ENCODE peak calls at places on chromosomes 13 and 19, in seven cellular contexts. D is hepatic stellate cell; Y is ELR; N is central memory CD4-positive, alpha-beta T cell; P is NCI-H748 treated with DMSO at 0.1 percent for 48 hours; R is stimulated activated CD8-positive, alpha-beta memory T cell treated with anti-CD3 and anti-CD28 coated beads, Interleukin-15, amount 100 ng/mL, for 4 hours; F is fibroblast of pulmonary artery. K is an unnamed sample.

GRCh38 chr19:11091343-11092153 is 2.3 kb downstream of the LDLR start:
- DNase-seq in Y (peak), R (no peak), F (peak), P (peak), D (peak), N (peak), K (peak)

GRCh38 chr19:10517760-10518443 is 655 bp upstream of the S1PR5 start:
- DNase-seq in Y (peak), F (peak), N (no peak), P (peak), D (peak), R (no peak), K (peak)

GRCh38 chr19:51364200-51365106 is 1.7 kb downstream of the ETFB start:
- DNase-seq in Y (peak), P (no peak), F (no peak), R (no peak), D (no peak), N (no peak), K (no peak)

GRCh38 chr19:8396563-8397203 is 6.5 kb downstream of the RAB11B start:
- DNase-seq in F (peak), P (no peak), D (peak), Y (peak), N (peak), R (peak), K (peak)

GRCh38 chr13:95480131-95480545 is 72.4 kb upstream of the CLDN10 start:
- DNase-seq in R (no peak), N (no peak), Y (no peak), F (peak), P (no peak), D (no peak), K (no peak)

GRCh38 chr19:6229951-6230712 is 49.6 kb downstream of the MLLT1 start:
- DNase-seq in P (no peak), Y (no peak), N (no peak), R (no peak), D (no peak), F (no peak), K (no peak)

GRCh38 chr13:114101831-114102520 is 30.4 kb downstream of the RASA3 start:
- DNase-seq in D (no peak), F (no peak), Y (no peak), N (no peak), P (no peak), R (no peak), K (no peak)

GRCh38 chr19:44111910-44112463 is 1.2 kb upstream of the ZNF225 start:
- DNase-seq in N (no peak), P (peak), R (no peak), D (peak), Y (peak), F (peak), K (peak)

GRCh38 chr19:35090795-35091214 is 24.8 kb upstream of the FXYD3 start:
- DNase-seq in D (no peak), F (no peak), Y (no peak), N (no peak), R (no peak), P (no peak), K (no peak)

GRCh38 chr19:48560095-48560530 is 8.1 kb downstream of the SULT2B1 start:
- DNase-seq in Y (peak), F (no peak), N (no peak), P (no peak), R (no peak), D (no peak), K (no peak)

GRCh38 chr13:111533900-111534645 is 213.6 kb downstream of the TEX29 start:
- DNase-seq in N (no peak), F (no peak), Y (no peak), D (no peak), R (no peak), P (peak), K (no peak)

GRCh38 chr13:38830442-38831045 is 143.7 kb downstream of the FREM2 start:
- DNase-seq in D (no peak), Y (no peak), N (no peak), P (no peak), R (no peak), F (no peak), K (no peak)

GRCh38 chr13:43785681-43786471 is 896 bp downstream of the ENOX1 start:
- DNase-seq in Y (peak), D (peak), N (no peak), P (peak), F (peak), R (no peak), K (peak)

GRCh38 chr13:22063416-22064124 is 392.7 kb downstream of the FGF9 start:
- DNase-seq in P (no peak), R (no peak), F (no peak), D (no peak), Y (no peak), N (no peak), K (no peak)

GRCh38 chr19:3950871-3951861 is 18.3 kb downstream of the NMRK2 start:
- DNase-seq in F (no peak), Y (no peak), N (no peak), R (no peak), D (no peak), P (no peak), K (no peak)

GRCh38 chr19:39264306-39265290 is 3.6 kb upstream of the IFNL2 start:
- DNase-seq in R (no peak), P (no peak), F (peak), D (no peak), Y (no peak), N (no peak), K (no peak)

GRCh38 chr19:33621811-33622504 is at the start of gene CHST8:
- DNase-seq in Y (peak), N (no peak), D (peak), R (no peak), F (peak), P (peak), K (no peak)

GRCh38 chr13:100800283-100800875 is 125.8 kb upstream of the TMTC4 start:
- DNase-seq in N (no peak), Y (no peak), P (no peak), D (no peak), R (no peak), F (no peak), K (no peak)

GRCh38 chr13:26457212-26457611 is 100.3 kb upstream of the WASF3 start:
- DNase-seq in F (no peak), R (no peak), D (no peak), P (no peak), N (no peak), Y (peak), K (no peak)

GRCh38 chr13:113976711-113977684 is 3.1 kb upstream of the C13orf46 start:
- DNase-seq in Y (peak), R (no peak), F (peak), P (no peak), D (peak), N (no peak), K (peak)

GRCh38 chr19:2164020-2164988 is 571 bp downstream of the DOT1L start:
- DNase-seq in N (peak), D (no peak), F (no peak), Y (peak), R (no peak), P (no peak), K (no peak)

GRCh38 chr19:13156968-13157882 is 7.0 kb downstream of the IER2 start:
- DNase-seq in R (no peak), D (peak), Y (peak), P (no peak), N (peak), F (no peak), K (no peak)

GRCh38 chr19:40265055-40265762 is 19.9 kb downstream of the AKT2 start:
- DNase-seq in R (no peak), N (no peak), D (no peak), F (no peak), Y (no peak), P (no peak), K (no peak)

GRCh38 chr19:2207991-2208860 is 27.9 kb downstream of the PLEKHJ1 start:
- DNase-seq in N (no peak), P (no peak), D (peak), F (peak), R (peak), Y (peak), K (no peak)

GRCh38 chr13:108304170-108305068 is 34.9 kb downstream of the TNFSF13B start:
- DNase-seq in F (no peak), P (no peak), R (no peak), D (no peak), N (no peak), Y (no peak), K (no peak)

K was measured in H54.